ENCODE peak calls at places on chromosomes 2 and 18, in ten cellular contexts. One of them, this sample, is unnamed.

GRCh38 chr2:239756392-239757153 is 268.6 kb downstream of the NDUFA10 start:
- DNase-seq in right lobe of liver: no peak
- DNase-seq in GM10248: no peak
- DNase-seq in endothelial cell: no peak
- DNase-seq in BE2C: no peak
- DNase-seq in A549: no peak
- DNase-seq in AG09319: no peak
- DNase-seq in left ventricle myocardium inferior: no peak
- DNase-seq in AG04450: no peak
- DNase-seq in lower lobe of right lung: no peak
- DNase-seq in this sample: no peak

GRCh38 chr2:219777388-219777787 is 150.0 kb downstream of the SLC4A3 start:
- DNase-seq in right lobe of liver: no peak
- DNase-seq in GM10248: no peak
- DNase-seq in endothelial cell: no peak
- DNase-seq in BE2C: no peak
- DNase-seq in A549: no peak
- DNase-seq in AG09319: no peak
- DNase-seq in left ventricle myocardium inferior: no peak
- DNase-seq in AG04450: no peak
- DNase-seq in lower lobe of right lung: no peak
- DNase-seq in this sample: no peak

GRCh38 chr2:215796160-215796559 is 217.2 kb downstream of the MREG start:
- DNase-seq in right lobe of liver: no peak
- DNase-seq in GM10248: no peak
- DNase-seq in endothelial cell: no peak
- DNase-seq in BE2C: peak
- DNase-seq in A549: no peak
- DNase-seq in AG09319: no peak
- DNase-seq in left ventricle myocardium inferior: no peak
- DNase-seq in AG04450: no peak
- DNase-seq in lower lobe of right lung: no peak
- DNase-seq in this sample: no peak

GRCh38 chr18:3455938-3456685 is 6.1 kb downstream of the TGIF1 start:
- DNase-seq in right lobe of liver: no peak
- DNase-seq in GM10248: no peak
- DNase-seq in endothelial cell: no peak
- DNase-seq in BE2C: no peak
- DNase-seq in A549: peak
- DNase-seq in AG09319: no peak
- DNase-seq in left ventricle myocardium inferior: no peak
- DNase-seq in AG04450: no peak
- DNase-seq in lower lobe of right lung: no peak
- DNase-seq in this sample: no peak

GRCh38 chr2:102266204-102266603 is 45.2 kb upstream of the IL1RL1 start:
- DNase-seq in right lobe of liver: no peak
- DNase-seq in GM10248: no peak
- DNase-seq in endothelial cell: no peak
- DNase-seq in BE2C: no peak
- DNase-seq in A549: no peak
- DNase-seq in AG09319: no peak
- DNase-seq in left ventricle myocardium inferior: peak
- DNase-seq in AG04450: no peak
- DNase-seq in lower lobe of right lung: no peak
- DNase-seq in this sample: no peak

GRCh38 chr2:196988599-196988998 is 62.1 kb upstream of the PGAP1 start:
- DNase-seq in right lobe of liver: no peak
- DNase-seq in GM10248: no peak
- DNase-seq in endothelial cell: no peak
- DNase-seq in BE2C: no peak
- DNase-seq in A549: no peak
- DNase-seq in AG09319: no peak
- DNase-seq in left ventricle myocardium inferior: no peak
- DNase-seq in AG04450: no peak
- DNase-seq in lower lobe of right lung: no peak
- DNase-seq in this sample: no peak

GRCh38 chr2:204654679-204655078 is 109.4 kb downstream of the PARD3B start:
- DNase-seq in right lobe of liver: no peak
- DNase-seq in GM10248: no peak
- DNase-seq in endothelial cell: no peak
- DNase-seq in BE2C: no peak
- DNase-seq in A549: no peak
- DNase-seq in AG09319: no peak
- DNase-seq in left ventricle myocardium inferior: no peak
- DNase-seq in AG04450: no peak
- DNase-seq in lower lobe of right lung: no peak
- DNase-seq in this sample: no peak

GRCh38 chr2:173881466-173881865 is 83.7 kb downstream of the SP3 start:
- DNase-seq in right lobe of liver: no peak
- DNase-seq in GM10248: no peak
- DNase-seq in endothelial cell: no peak
- DNase-seq in BE2C: peak
- DNase-seq in A549: no peak
- DNase-seq in AG09319: no peak
- DNase-seq in left ventricle myocardium inferior: no peak
- DNase-seq in AG04450: no peak
- DNase-seq in lower lobe of right lung: no peak
- DNase-seq in this sample: no peak

GRCh38 chr2:50126845-50127244 is 905.1 kb downstream of the NRXN1 start:
- DNase-seq in right lobe of liver: no peak
- DNase-seq in GM10248: no peak
- DNase-seq in endothelial cell: no peak
- DNase-seq in BE2C: peak
- DNase-seq in A549: no peak
- DNase-seq in AG09319: no peak
- DNase-seq in left ventricle myocardium inferior: no peak
- DNase-seq in AG04450: no peak
- DNase-seq in lower lobe of right lung: no peak
- DNase-seq in this sample: no peak

GRCh38 chr2:183614797-183615429 is 490.7 kb downstream of the NUP35 start:
- DNase-seq in right lobe of liver: no peak
- DNase-seq in GM10248: no peak
- DNase-seq in endothelial cell: no peak
- DNase-seq in BE2C: no peak
- DNase-seq in A549: no peak
- DNase-seq in AG09319: no peak
- DNase-seq in left ventricle myocardium inferior: peak
- DNase-seq in AG04450: no peak
- DNase-seq in lower lobe of right lung: no peak
- DNase-seq in this sample: no peak

GRCh38 chr2:3100386-3100785 is 277.2 kb downstream of the EIPR1 start:
- DNase-seq in right lobe of liver: no peak
- DNase-seq in GM10248: peak
- DNase-seq in endothelial cell: no peak
- DNase-seq in BE2C: no peak
- DNase-seq in A549: no peak
- DNase-seq in AG09319: no peak
- DNase-seq in left ventricle myocardium inferior: no peak
- DNase-seq in AG04450: no peak
- DNase-seq in lower lobe of right lung: no peak
- DNase-seq in this sample: no peak
- TF ChIP-seq CTCF in right lobe of liver: no peak
- TF ChIP-seq CTCF in GM10248: no peak
- TF ChIP-seq CTCF in endothelial cell: no peak
- TF ChIP-seq CTCF in BE2C: no peak
- TF ChIP-seq CTCF in A549: no peak
- TF ChIP-seq CTCF in AG09319: no peak
- TF ChIP-seq CTCF in left ventricle myocardium inferior: no peak
- TF ChIP-seq CTCF in AG04450: no peak
- TF ChIP-seq CTCF in lower lobe of right lung: no peak
- TF ChIP-seq CTCF in this sample: no peak

GRCh38 chr2:191728710-191729597 is 51.0 kb downstream of the NABP1 start:
- DNase-seq in right lobe of liver: no peak
- DNase-seq in GM10248: no peak
- DNase-seq in endothelial cell: no peak
- DNase-seq in BE2C: no peak
- DNase-seq in A549: peak
- DNase-seq in AG09319: no peak
- DNase-seq in left ventricle myocardium inferior: no peak
- DNase-seq in AG04450: no peak
- DNase-seq in lower lobe of right lung: no peak
- DNase-seq in this sample: no peak
- TF ChIP-seq CTCF in right lobe of liver: no peak
- TF ChIP-seq CTCF in GM10248: no peak
- TF ChIP-seq CTCF in endothelial cell: peak
- TF ChIP-seq CTCF in BE2C: no peak
- TF ChIP-seq CTCF in A549: no peak
- TF ChIP-seq CTCF in AG09319: no peak
- TF ChIP-seq CTCF in left ventricle myocardium inferior: no peak
- TF ChIP-seq CTCF in AG04450: no peak
- TF ChIP-seq CTCF in lower lobe of right lung: no peak
- TF ChIP-seq CTCF in this sample: no peak

GRCh38 chr2:188506843-188507242 is 215.2 kb downstream of the GULP1 start:
- DNase-seq in right lobe of liver: no peak
- DNase-seq in GM10248: no peak
- DNase-seq in endothelial cell: no peak
- DNase-seq in BE2C: no peak
- DNase-seq in A549: no peak
- DNase-seq in AG09319: no peak
- DNase-seq in left ventricle myocardium inferior: no peak
- DNase-seq in AG04450: no peak
- DNase-seq in lower lobe of right lung: no peak
- DNase-seq in this sample: no peak

GRCh38 chr2:188515918-188516317 is 224.2 kb downstream of the GULP1 start:
- DNase-seq in right lobe of liver: no peak
- DNase-seq in GM10248: no peak
- DNase-seq in endothelial cell: no peak
- DNase-seq in BE2C: no peak
- DNase-seq in A549: no peak
- DNase-seq in AG09319: no peak
- DNase-seq in left ventricle myocardium inferior: no peak
- DNase-seq in AG04450: no peak
- DNase-seq in lower lobe of right lung: no peak
- DNase-seq in this sample: no peak

GRCh38 chr2:188517549-188518255 is 226.0 kb downstream of the GULP1 start:
- DNase-seq in right lobe of liver: no peak
- DNase-seq in GM10248: no peak
- DNase-seq in endothelial cell: no peak
- DNase-seq in BE2C: peak
- DNase-seq in A549: no peak
- DNase-seq in AG09319: no peak
- DNase-seq in left ventricle myocardium inferior: no peak
- DNase-seq in AG04450: no peak
- DNase-seq in lower lobe of right lung: no peak
- DNase-seq in this sample: no peak

GRCh38 chr2:188511346-188511745 is 219.7 kb downstream of the GULP1 start:
- DNase-seq in right lobe of liver: no peak
- DNase-seq in GM10248: no peak
- DNase-seq in endothelial cell: no peak
- DNase-seq in BE2C: no peak
- DNase-seq in A549: no peak
- DNase-seq in AG09319: no peak
- DNase-seq in left ventricle myocardium inferior: no peak
- DNase-seq in AG04450: no peak
- DNase-seq in lower lobe of right lung: no peak
- DNase-seq in this sample: no peak

DNA sequence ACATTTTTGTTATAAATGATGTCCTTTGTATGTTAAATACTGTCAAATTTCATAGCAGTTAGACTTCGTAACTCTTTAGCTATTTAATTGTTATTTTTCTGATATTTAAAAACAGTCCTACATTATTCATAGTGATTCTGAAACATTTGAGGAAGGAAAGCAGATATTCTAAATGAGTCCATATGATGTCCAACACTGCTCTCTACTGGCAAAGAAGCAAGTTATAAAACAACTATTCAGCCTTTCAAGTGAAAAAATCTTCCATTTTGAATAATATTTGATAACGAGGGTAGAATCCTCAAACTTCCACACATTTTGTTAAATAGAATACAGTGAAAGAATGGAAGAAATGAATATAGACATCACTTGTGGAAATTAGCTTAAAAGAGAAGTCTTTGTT is 220.8 kb downstream of the GULP1 start:
- DNase-seq in right lobe of liver: no peak
- DNase-seq in GM10248: no peak
- DNase-seq in endothelial cell: no peak
- DNase-seq in BE2C: no peak
- DNase-seq in A549: peak
- DNase-seq in AG09319: peak
- DNase-seq in left ventricle myocardium inferior: no peak
- DNase-seq in AG04450: peak
- DNase-seq in lower lobe of right lung: no peak
- DNase-seq in this sample: no peak
- TF ChIP-seq CTCF in right lobe of liver: peak
- TF ChIP-seq CTCF in GM10248: peak
- TF ChIP-seq CTCF in endothelial cell: peak
- TF ChIP-seq CTCF in BE2C: peak
- TF ChIP-seq CTCF in A549: peak
- TF ChIP-seq CTCF in AG09319: peak
- TF ChIP-seq CTCF in left ventricle myocardium inferior: peak
- TF ChIP-seq CTCF in AG04450: peak
- TF ChIP-seq CTCF in lower lobe of right lung: peak
- TF ChIP-seq CTCF in this sample: peak

GRCh38 chr2:23625726-23626125 is 240.7 kb downstream of the KLHL29 start:
- DNase-seq in right lobe of liver: no peak
- DNase-seq in GM10248: no peak
- DNase-seq in endothelial cell: no peak
- DNase-seq in BE2C: no peak
- DNase-seq in A549: no peak
- DNase-seq in AG09319: no peak
- DNase-seq in left ventricle myocardium inferior: no peak
- DNase-seq in AG04450: no peak
- DNase-seq in lower lobe of right lung: peak
- DNase-seq in this sample: no peak

GRCh38 chr2:23622466-23622865 is 237.5 kb downstream of the KLHL29 start:
- DNase-seq in right lobe of liver: no peak
- DNase-seq in GM10248: no peak
- DNase-seq in endothelial cell: no peak
- DNase-seq in BE2C: no peak
- DNase-seq in A549: no peak
- DNase-seq in AG09319: no peak
- DNase-seq in left ventricle myocardium inferior: no peak
- DNase-seq in AG04450: no peak
- DNase-seq in lower lobe of right lung: peak
- DNase-seq in this sample: no peak

GRCh38 chr2:23622966-23623665 is 238.1 kb downstream of the KLHL29 start:
- DNase-seq in right lobe of liver: no peak
- DNase-seq in GM10248: no peak
- DNase-seq in endothelial cell: no peak
- DNase-seq in BE2C: peak
- DNase-seq in A549: no peak
- DNase-seq in AG09319: no peak
- DNase-seq in left ventricle myocardium inferior: no peak
- DNase-seq in AG04450: no peak
- DNase-seq in lower lobe of right lung: peak
- DNase-seq in this sample: no peak

GRCh38 chr2:23624915-23625314 is 239.9 kb downstream of the KLHL29 start:
- DNase-seq in right lobe of liver: no peak
- DNase-seq in GM10248: no peak
- DNase-seq in endothelial cell: no peak
- DNase-seq in BE2C: no peak
- DNase-seq in A549: no peak
- DNase-seq in AG09319: no peak
- DNase-seq in left ventricle myocardium inferior: no peak
- DNase-seq in AG04450: no peak
- DNase-seq in lower lobe of right lung: peak
- DNase-seq in this sample: no peak

DNA sequence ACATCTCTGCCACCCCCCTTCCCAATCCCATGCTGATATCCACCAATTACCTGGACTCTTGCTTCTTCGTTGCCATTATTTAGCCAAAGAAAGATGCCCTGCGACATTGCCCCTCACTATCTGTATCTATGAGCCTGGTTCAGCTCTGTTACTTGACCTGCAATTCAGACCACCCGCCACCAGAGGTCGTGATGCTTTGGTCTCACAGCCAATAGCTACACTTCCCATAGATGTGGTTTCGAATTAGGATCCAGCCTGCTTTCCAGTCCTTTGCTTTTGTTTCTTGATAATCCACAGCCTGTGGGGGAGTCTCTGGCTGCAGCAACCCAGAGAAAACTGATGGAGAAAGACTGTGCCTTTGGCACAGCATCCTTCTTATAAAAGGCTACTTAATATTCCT is 239.4 kb downstream of the KLHL29 start:
- DNase-seq in right lobe of liver: no peak
- DNase-seq in GM10248: no peak
- DNase-seq in endothelial cell: no peak
- DNase-seq in BE2C: no peak
- DNase-seq in A549: peak
- DNase-seq in AG09319: no peak
- DNase-seq in left ventricle myocardium inferior: no peak
- DNase-seq in AG04450: no peak
- DNase-seq in lower lobe of right lung: peak
- DNase-seq in this sample: no peak
- TF ChIP-seq CTCF in right lobe of liver: peak
- TF ChIP-seq CTCF in GM10248: peak
- TF ChIP-seq CTCF in endothelial cell: peak
- TF ChIP-seq CTCF in BE2C: peak
- TF ChIP-seq CTCF in A549: peak
- TF ChIP-seq CTCF in AG09319: peak
- TF ChIP-seq CTCF in left ventricle myocardium inferior: peak
- TF ChIP-seq CTCF in AG04450: peak
- TF ChIP-seq CTCF in lower lobe of right lung: peak
- TF ChIP-seq CTCF in this sample: peak